ENCODE peak calls at places on chromosomes 4 and X, in six cellular contexts. V, Y, W, Z, T and O are unnamed samples.
A peak's percentile ranks its signal among the peaks of the same experiment; 100 is the strongest.

GRCh38 chr4:173521474-173522159 is 8.4 kb downstream of the HAND2 start:
- DNase-seq in Z (no peak), T (no peak), Y (peak; percentile 39), V (peak; percentile 35), W (no peak), O (no peak)

GRCh38 chr4:2958446-2958845 is 4.8 kb downstream of the NOP14 start:
- DNase-seq in Y (no peak), T (no peak), W (no peak), Z (no peak), V (no peak), O (no peak)

GRCh38 chr4:124152130-124152529 is 560.4 kb downstream of the ANKRD50 start:
- DNase-seq in W (no peak), V (no peak), Z (no peak), T (no peak), Y (no peak), O (no peak)

GRCh38 chrX:30618160-30618765 is 35.0 kb upstream of the GK start:
- DNase-seq in T (no peak), Z (no peak), V (peak; percentile 53), Y (no peak), W (no peak), O (no peak)

GRCh38 chr4:173765731-173766130 is 235.7 kb upstream of the HAND2 start:
- DNase-seq in W (no peak), Y (no peak), Z (no peak), T (no peak), V (no peak), O (no peak)

GRCh38 chr4:82704156-82704555 is 94.4 kb downstream of the SCD5 start:
- DNase-seq in V (no peak), T (no peak), Y (no peak), Z (no peak), W (no peak), O (no peak)

GRCh38 chr4:51932261-51932660 is 87.9 kb downstream of the LRRC66 start:
- DNase-seq in W (no peak), V (no peak), Y (peak; percentile 46), T (peak; percentile 61), Z (no peak), O (peak; percentile 76)

GRCh38 chr4:6416518-6417286 is 55.7 kb downstream of the PPP2R2C start:
- DNase-seq in V (no peak), W (no peak), Z (no peak), T (no peak), Y (no peak), O (peak; percentile 32)

GRCh38 chr4:99855677-99856076 is 38.5 kb downstream of the LAMTOR3 start:
- DNase-seq in Z (no peak), W (no peak), Y (no peak), T (no peak), V (no peak), O (no peak)

GRCh38 chr4:166091146-166091545 is 218.1 kb downstream of the TLL1 start:
- DNase-seq in T (no peak), Z (no peak), Y (no peak), W (no peak), V (peak; percentile 8), O (no peak)

GRCh38 chr4:145189981-145190380 is 9.6 kb upstream of the OTUD4 start:
- DNase-seq in T (no peak), W (no peak), V (no peak), Z (no peak), Y (no peak), O (no peak)

GRCh38 chr4:184459413-184459812 is 14.9 kb downstream of the IRF2 start:
- DNase-seq in T (no peak), W (no peak), Y (no peak), V (no peak), Z (no peak), O (no peak)

GRCh38 chrX:55867254-55867653 is 149.7 kb downstream of the RRAGB start:
- DNase-seq in V (no peak), W (no peak), Y (no peak), T (no peak), Z (no peak), O (no peak)

GRCh38 chr4:108946237-108946636 is 183.4 kb upstream of the ETNPPL start:
- DNase-seq in T (no peak), W (no peak), V (no peak), Y (no peak), Z (no peak), O (no peak)

GRCh38 chr4:137125011-137125410 is 407.3 kb downstream of the PCDH18 start:
- DNase-seq in V (no peak), Y (peak; percentile 30), Z (no peak), T (no peak), W (no peak), O (peak; percentile 13)
- H3K4me3 ChIP-seq in V (no peak overlapping the region), Y (peak overlapping the region; percentile 48), Z (no peak overlapping the region), T (no peak overlapping the region), W (no peak overlapping the region), O (peak overlapping the region; percentile 47)

DNA sequence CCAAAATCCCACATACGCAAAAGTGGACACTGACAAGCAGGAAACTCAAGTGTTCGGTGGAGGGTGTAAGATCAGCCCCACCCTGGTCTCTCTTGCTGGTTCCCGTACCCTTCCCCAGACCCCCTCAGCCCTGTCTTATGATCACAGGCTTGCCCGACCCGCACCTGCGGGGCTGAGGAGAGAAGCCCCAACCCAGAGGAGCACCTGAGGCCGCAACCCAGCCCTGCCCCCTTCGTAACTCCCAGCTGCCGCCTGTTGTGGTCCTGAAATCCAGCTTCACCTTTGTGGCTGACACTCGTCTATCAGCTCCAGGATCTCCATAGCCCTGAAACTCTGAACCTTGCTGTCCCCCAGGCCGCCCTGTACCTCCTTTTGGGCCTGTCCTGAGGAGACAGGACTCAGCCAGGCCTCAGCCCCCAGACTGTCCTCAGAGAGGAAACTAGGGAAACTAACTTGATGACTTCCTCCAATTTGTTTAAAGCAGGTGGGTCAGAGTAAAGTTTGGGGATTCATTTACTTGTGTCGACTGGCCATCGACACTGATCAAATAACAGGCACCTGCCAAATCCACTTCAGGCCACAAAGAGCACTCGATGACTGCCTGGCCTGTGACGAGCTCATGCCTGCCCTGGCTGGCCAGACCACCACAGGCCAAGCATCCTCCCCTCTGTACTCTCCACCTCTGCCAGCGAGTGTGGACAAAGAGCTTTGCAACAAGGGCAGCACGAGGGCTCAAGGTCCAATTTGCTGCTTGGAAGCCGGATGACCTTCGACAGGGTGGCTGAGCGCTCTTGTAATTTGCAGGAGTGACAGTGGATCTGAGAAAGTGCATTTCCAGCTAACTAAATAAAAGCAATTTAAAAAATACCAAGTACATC is 19.3 kb downstream of the DCTD start:
- DNase-seq in W (no peak), V (no peak), T (no peak), Y (no peak), Z (no peak), O (no peak)
- H3K36me3 ChIP-seq in W (peaks cover 45% of the 10 kb centered on the region), V (peaks cover 3% of the 10 kb centered on the region), T (no peaks in the 10 kb centered on the region), Y (peaks cover 40% of the 10 kb centered on the region), Z (peaks cover 22% of the 10 kb centered on the region), O (peaks cover 17% of the 10 kb centered on the region)

GRCh38 chr4:1310031-1310795 is 20.5 kb downstream of the MAEA start:
- DNase-seq in Y (no peak), T (no peak), Z (no peak), W (no peak), V (no peak), O (no peak)
- H3K4me3 ChIP-seq in Y (peak overlapping the region; percentile 47), T (peak overlapping the region; percentile 26), Z (peak overlapping the region; percentile 56), W (peak overlapping the region; percentile 33), V (peak overlapping the region; percentile 49), O (no peak overlapping the region)

DNA sequence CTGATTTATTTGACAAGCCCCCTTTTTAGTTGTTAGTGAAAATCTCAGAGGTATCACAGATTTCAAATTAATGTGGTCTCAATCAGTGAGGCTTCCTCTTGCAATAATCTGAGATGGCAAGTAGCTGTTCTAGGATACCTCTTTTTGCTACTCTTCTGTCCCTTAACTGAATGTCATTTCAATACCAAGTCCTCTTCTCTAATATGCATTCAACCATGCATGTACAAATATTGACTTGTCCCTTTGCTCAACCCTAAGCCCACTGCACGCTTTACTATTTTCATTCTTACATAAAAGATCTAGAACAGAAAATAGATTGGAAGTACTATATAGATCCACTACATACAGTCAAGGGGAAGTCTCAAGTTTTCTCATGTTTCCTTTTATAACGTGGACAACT is 164.2 kb downstream of the CBR4 start:
- DNase-seq in W (no peak), Z (no peak), T (no peak), V (no peak), Y (no peak), O (no peak)
- H3K36me3 ChIP-seq in W (no peaks in the 10 kb centered on the region), Z (peaks cover 6% of the 10 kb centered on the region), T (no peaks in the 10 kb centered on the region), V (no peaks in the 10 kb centered on the region), Y (peaks cover 7% of the 10 kb centered on the region), O (peaks cover 62% of the 10 kb centered on the region)

GRCh38 chr4:87864321-87864720 is 31.6 kb downstream of the MEPE start:
- DNase-seq in T (no peak), Y (no peak), V (no peak), Z (no peak), W (no peak), O (no peak)
- H3K4me3 ChIP-seq in T (no peak overlapping the region), Y (no peak overlapping the region), V (no peak overlapping the region), Z (no peak overlapping the region), W (no peak overlapping the region), O (no peak overlapping the region)

DNA sequence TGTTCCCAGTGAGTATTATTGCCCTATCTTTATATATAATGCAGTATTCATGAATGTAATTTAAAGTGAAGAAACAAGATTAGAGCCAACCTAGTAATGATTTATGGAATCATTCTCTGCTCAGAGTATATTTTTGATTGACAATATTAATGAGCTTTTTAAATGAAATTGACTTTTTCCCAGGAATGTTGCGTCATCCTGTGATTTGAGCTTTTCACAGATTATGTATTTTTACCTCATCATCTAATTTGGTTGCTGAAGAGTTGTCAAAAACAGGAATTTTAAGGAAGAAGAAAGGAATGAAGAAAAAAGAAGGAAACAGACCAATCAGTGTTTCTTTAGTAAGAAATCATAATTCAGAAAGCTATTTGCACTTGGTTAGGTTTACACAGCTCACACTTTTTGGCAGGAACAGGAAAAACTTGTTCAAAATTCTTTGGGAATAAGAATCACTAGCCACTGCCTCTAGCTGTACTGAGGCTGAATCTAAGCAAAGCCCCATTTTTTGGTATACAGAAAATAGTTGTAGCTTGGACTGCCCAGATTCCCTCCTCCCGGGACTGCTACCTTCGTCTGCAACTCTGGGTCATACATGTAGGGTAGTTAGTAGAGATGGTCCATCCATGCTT is 27.3 kb downstream of the EXOC1 start:
- DNase-seq in Y (no peak), Z (no peak), W (no peak), T (no peak), V (no peak), O (no peak)
- H3K36me3 ChIP-seq in Y (peaks cover 50% of the 10 kb centered on the region), Z (no peaks in the 10 kb centered on the region), W (peaks cover 52% of the 10 kb centered on the region), T (no peaks in the 10 kb centered on the region), V (no peaks in the 10 kb centered on the region), O (peaks cover 22% of the 10 kb centered on the region)